ENCODE peak calls at places on chromosomes 12 and 14, in ten cellular contexts. P is HCT116, J is PC-3, W is astrocyte, F is GM23248, A is K562, G is MM.1S, R is mammary epithelial cell, D is hepatocyte, K is GM23338. Q is an unnamed sample.

GRCh38 chr12:131103614-131104463 is 150.1 kb downstream of the ADGRD1 start:
- DNase-seq in J (no peak), F (no peak), W (no peak), P (no peak), K (no peak), R (no peak), G (no peak), A (no peak), D (no peak), Q (no peak)

GRCh38 chr14:89411976-89412375 is 5.1 kb downstream of the FOXN3 start:
- DNase-seq in F (no peak), G (no peak), R (no peak), P (no peak), W (no peak), D (no peak), J (no peak), K (no peak), A (no peak), Q (no peak)

GRCh38 chr14:75578099-75578785 is at the start of gene FLVCR2:
- DNase-seq in W (peak; percentile 30), F (peak; percentile 78), K (peak; percentile 76), G (peak; percentile 26), A (peak; percentile 30), D (peak; percentile 91), R (peak; percentile 54), J (peak; percentile 65), P (no peak), Q (peak; percentile 84)

GRCh38 chr14:103014466-103015319 is 42.7 kb downstream of the CDC42BPB start:
- DNase-seq in D (no peak), A (peak; percentile 21), K (peak; percentile 44), F (peak; percentile 83), R (peak; percentile 57), G (no peak), P (no peak), W (peak; percentile 76), J (no peak), Q (peak; percentile 81)

GRCh38 chr14:50299585-50299984 is 12.4 kb downstream of the L2HGDH start:
- DNase-seq in A (no peak), R (no peak), P (no peak), J (no peak), W (no peak), G (no peak), F (no peak), K (peak; percentile 39), D (no peak), Q (no peak)

GRCh38 chr12:105275997-105276760 is 40.2 kb upstream of the APPL2 start:
- DNase-seq in R (no peak), P (no peak), K (peak; percentile 23), A (no peak), W (no peak), J (peak; percentile 21), G (no peak), F (no peak), D (no peak), Q (no peak)

GRCh38 chr12:75389061-75389460 is 1.8 kb upstream of the GLIPR1L2 start:
- DNase-seq in D (no peak), G (no peak), J (peak; percentile 72), P (peak; percentile 78), K (no peak), R (peak; percentile 62), W (peak; percentile 51), F (peak; percentile 75), A (no peak), Q (no peak)

GRCh38 chr12:22459872-22460490 is 84.4 kb downstream of the C2CD5 start:
- DNase-seq in A (peak; percentile 44), F (peak; percentile 78), J (peak; percentile 75), K (peak; percentile 91), D (peak; percentile 72), W (peak; percentile 29), R (peak; percentile 48), G (peak; percentile 63), P (peak; percentile 26), Q (peak; percentile 43)

GRCh38 chr14:55245657-55246268 is 25.5 kb upstream of the FBXO34 start:
- DNase-seq in W (no peak), A (peak; percentile 32), D (peak; percentile 58), J (peak; percentile 76), G (peak; percentile 35), K (peak; percentile 64), F (peak; percentile 55), P (peak; percentile 21), R (peak; percentile 21), Q (peak; percentile 42)

GRCh38 chr12:103838254-103838914 is 2.6 kb downstream of the NT5DC3 start:
- DNase-seq in J (peak; percentile 17), W (no peak), D (no peak), P (no peak), K (no peak), R (no peak), A (no peak), F (no peak), G (no peak), Q (no peak)

GRCh38 chr14:77859934-77860570 is 60.1 kb downstream of the ADCK1 start:
- DNase-seq in K (no peak), F (no peak), G (no peak), J (no peak), D (no peak), P (no peak), A (peak; percentile 82), W (no peak), R (no peak), Q (no peak)

GRCh38 chr14:46147486-46147885 is 504.1 kb downstream of the RPL10L start:
- DNase-seq in F (no peak), R (no peak), W (no peak), P (no peak), J (no peak), A (no peak), D (no peak), G (no peak), K (no peak), Q (no peak)
- TF ChIP-seq EZH2 in F (no peak), R (no peak), W (no peak), P (no peak), J (no peak), A (no peak), D (no peak), G (no peak), K (no peak), Q (no peak)

GRCh38 chr12:12282761-12283160 is 15.9 kb upstream of the LRP6 start:
- DNase-seq in F (peak; percentile 74), W (peak; percentile 89), A (no peak), D (no peak), R (peak; percentile 78), K (no peak), J (peak; percentile 60), G (no peak), P (no peak), Q (peak; percentile 68)

GRCh38 chr12:12275874-12276273 is 9.0 kb upstream of the LRP6 start:
- DNase-seq in D (no peak), R (no peak), F (no peak), A (no peak), P (no peak), J (no peak), W (no peak), G (no peak), K (no peak), Q (no peak)

GRCh38 chr12:12278899-12279298 is 12.1 kb upstream of the LRP6 start:
- DNase-seq in G (no peak), A (no peak), R (no peak), P (no peak), F (peak; percentile 83), D (no peak), W (peak; percentile 70), J (no peak), K (no peak), Q (peak; percentile 30)

GRCh38 chr12:12282202-12282601 is 15.4 kb upstream of the LRP6 start:
- DNase-seq in R (no peak), J (no peak), A (no peak), F (no peak), W (no peak), P (no peak), G (no peak), D (no peak), K (no peak), Q (no peak)

DNA sequence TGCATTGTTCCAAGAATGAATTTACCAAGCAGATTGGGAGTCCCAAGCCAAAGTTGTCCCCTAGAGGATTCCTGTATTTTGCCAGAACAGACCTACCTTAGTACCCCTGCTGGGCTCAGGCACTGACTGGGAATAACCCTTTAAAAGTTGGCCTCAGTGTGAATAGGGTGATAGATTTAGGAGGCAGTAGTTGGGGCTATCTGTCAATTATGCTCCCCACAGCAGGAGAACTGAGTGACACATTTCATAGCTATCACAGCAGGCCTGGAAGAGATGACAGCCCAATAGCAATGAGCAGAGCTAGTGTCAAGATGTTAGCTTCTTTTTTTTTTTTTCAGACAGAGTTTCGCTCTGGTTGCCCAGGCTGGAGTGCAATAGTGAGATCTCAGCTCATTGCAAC is 14.3 kb upstream of the LRP6 start:
- DNase-seq in P (no peak), G (no peak), F (no peak), J (no peak), W (no peak), A (no peak), K (no peak), D (no peak), R (no peak), Q (no peak)
- H3K4me3 ChIP-seq in P (no peak overlapping the region), G (no peak overlapping the region), F (no peak overlapping the region), J (no peak overlapping the region), W (no peak overlapping the region), A (no peak overlapping the region), K (no peak overlapping the region), D (no peak overlapping the region), R (no peak overlapping the region), Q (no peak overlapping the region)

DNA sequence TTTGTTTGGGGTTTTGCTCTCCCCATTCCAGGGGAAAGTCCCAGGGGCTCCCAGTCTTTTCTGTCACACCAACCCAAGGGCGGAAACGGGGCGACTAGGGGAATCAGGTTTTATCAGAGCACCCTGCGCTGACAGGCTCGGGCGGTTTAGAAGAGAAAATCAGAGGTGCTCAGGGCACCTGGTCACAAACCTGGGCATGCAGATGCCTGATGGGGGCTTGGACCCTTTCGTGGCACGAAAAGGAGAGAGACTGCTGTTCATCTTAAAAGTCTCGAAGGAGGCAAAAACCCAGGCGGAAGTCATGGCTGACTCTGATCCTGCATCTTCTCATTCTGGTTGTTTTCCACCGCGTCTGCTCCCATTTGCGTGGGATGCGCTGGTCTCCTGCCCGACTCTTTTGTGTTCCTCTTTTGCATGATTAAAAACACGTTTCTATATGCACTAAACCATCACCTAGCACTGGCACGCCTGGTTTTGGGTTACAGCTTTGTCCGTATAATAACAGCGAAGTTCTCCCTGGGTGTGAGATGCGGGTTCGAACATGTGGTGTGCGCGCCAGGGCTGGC is 13.2 kb downstream of the OTX2 start:
- DNase-seq in R (no peak), A (no peak), W (no peak), D (no peak), P (no peak), F (peak; percentile 11), G (no peak), K (peak; percentile 50), J (no peak), Q (no peak)
- TF ChIP-seq EZH2 in R (no peak), A (no peak), W (no peak), D (no peak), P (no peak), F (no peak), G (no peak), K (no peak), J (no peak), Q (no peak)

DNA sequence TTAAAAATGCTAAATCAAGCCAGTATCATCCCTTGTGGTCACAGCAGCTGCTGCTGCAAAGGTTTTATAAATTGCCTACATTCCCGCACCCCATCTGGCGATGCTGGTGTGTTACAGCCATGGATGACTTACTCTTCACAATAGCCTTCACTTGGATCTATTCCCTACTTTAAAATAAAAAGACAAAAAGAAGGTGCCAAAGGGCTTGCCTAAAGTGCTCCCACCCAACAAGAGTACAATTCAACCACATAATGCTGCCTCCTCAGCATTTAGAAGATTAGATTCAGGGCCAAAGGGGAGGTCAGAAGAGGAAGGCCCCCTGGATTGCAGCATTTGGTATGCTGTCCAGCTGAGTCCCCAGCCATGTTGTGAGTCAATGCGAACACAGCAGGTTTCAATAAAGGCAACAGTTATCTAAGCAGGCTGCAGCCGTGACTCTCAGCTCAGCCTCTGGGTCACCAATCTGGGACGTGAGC is 176.1 kb downstream of the DAD1 start:
- DNase-seq in W (peak; percentile 89), A (no peak), P (no peak), G (no peak), K (no peak), R (no peak), J (no peak), D (no peak), F (peak; percentile 37), Q (peak; percentile 91)
- H3K4me3 ChIP-seq in W (no peak overlapping the region), A (no peak overlapping the region), P (no peak overlapping the region), G (no peak overlapping the region), K (no peak overlapping the region), R (no peak overlapping the region), J (no peak overlapping the region), D (no peak overlapping the region), F (no peak overlapping the region), Q (no peak overlapping the region)

Q was measured in fibroblast of lung.